ENCODE peak calls at places on chromosomes 3 and 15, in eight cellular contexts. U is cardiac fibroblast, D is GM06990, A is mucosa of descending colon, B is AG04449, K is neural progenitor cell, J is psoas muscle, Z is tibial nerve. H is an unnamed sample.

GRCh38 chr3:126752303-126753190 is 48.5 kb downstream of the CHCHD6 start:
- DNase-seq in U (peak), K (peak), A (peak), B (peak), Z (peak), D (peak), J (peak), H (peak)

GRCh38 chr3:23778451-23778850 is 27.3 kb upstream of the UBE2E1 start:
- DNase-seq in Z (no peak), J (no peak), U (peak), B (no peak), A (no peak), D (no peak), K (no peak), H (no peak)

GRCh38 chr3:172280406-172281051 is 167.7 kb downstream of the GHSR start:
- DNase-seq in Z (no peak), J (no peak), A (no peak), B (peak), K (no peak), U (peak), D (no peak), H (no peak)

GRCh38 chr3:45816544-45816943 is 20.2 kb upstream of the SLC6A20 start:
- DNase-seq in J (peak), K (no peak), U (peak), B (no peak), A (no peak), D (no peak), Z (no peak), H (no peak)

GRCh38 chr3:160020057-160020711 is 31.5 kb downstream of the IL12A start:
- DNase-seq in U (no peak), B (no peak), A (no peak), K (no peak), D (no peak), J (no peak), Z (no peak), H (no peak)

GRCh38 chr3:48240711-48241491 is at the start of gene ZNF589:
- DNase-seq in B (peak), D (peak), Z (peak), U (peak), J (peak), A (peak), K (peak), H (peak)

GRCh38 chr15:78084359-78084750 is 6.8 kb upstream of the TBC1D2B start:
- DNase-seq in J (no peak), D (no peak), U (no peak), Z (no peak), B (no peak), A (peak), K (no peak), H (no peak)

GRCh38 chr3:14439501-14440167 is 37.2 kb downstream of the SLC6A6 start:
- DNase-seq in A (peak), J (peak), B (no peak), K (no peak), D (no peak), Z (peak), U (peak), H (no peak)

GRCh38 chr3:196778755-196779154 is 39.1 kb downstream of the PAK2 start:
- DNase-seq in B (peak), Z (no peak), J (no peak), K (no peak), D (no peak), A (no peak), U (peak), H (no peak)

GRCh38 chr3:20569310-20569709 is 383.3 kb upstream of the SGO1 start:
- DNase-seq in U (no peak), K (no peak), B (no peak), D (no peak), Z (no peak), A (no peak), J (no peak), H (no peak)

GRCh38 chr15:34588046-34588674 is 4.7 kb upstream of the GOLGA8B start:
- DNase-seq in U (peak), K (peak), D (no peak), A (no peak), Z (peak), B (peak), J (peak), H (peak)

GRCh38 chr15:83581381-83581780 is 72.5 kb upstream of the ADAMTSL3 start:
- DNase-seq in Z (no peak), J (no peak), B (no peak), U (no peak), A (no peak), K (no peak), D (no peak), H (no peak)

GRCh38 chr3:53139833-53140574 is 9.8 kb upstream of the RFT1 start:
- DNase-seq in J (no peak), D (no peak), U (peak), Z (no peak), A (no peak), K (no peak), B (no peak), H (no peak)

GRCh38 chr15:69973102-69973714 is 124.5 kb downstream of the TLE3 start:
- DNase-seq in D (no peak), B (no peak), J (no peak), A (no peak), K (peak), U (peak), Z (no peak), H (peak)

GRCh38 chr3:171323934-171324535 is 136.2 kb downstream of the TNIK start:
- DNase-seq in U (peak), A (no peak), K (no peak), Z (no peak), D (no peak), J (no peak), B (no peak), H (no peak)

GRCh38 chr3:160747437-160747836 is 8.6 kb upstream of the PPM1L start:
- DNase-seq in K (no peak), U (no peak), Z (no peak), D (no peak), J (no peak), A (no peak), B (no peak), H (no peak)

GRCh38 chr3:183697610-183698317 is at the start of gene YEATS2:
- DNase-seq in U (peak), J (peak), A (peak), K (peak), B (no peak), D (peak), Z (no peak), H (peak)

GRCh38 chr3:163043074-163043473 is 1546.5 kb downstream of the OTOL1 start:
- DNase-seq in J (no peak), Z (no peak), A (no peak), K (peak), D (no peak), B (no peak), U (peak), H (no peak)
- TF ChIP-seq CTCF in J (no peak), Z (no peak), A (no peak), K (peak), D (no peak), B (no peak), U (peak), H (no peak)

GRCh38 chr3:147384210-147385058 is 21.9 kb downstream of the ZIC4 start:
- DNase-seq in A (no peak), B (no peak), K (peak), Z (no peak), U (no peak), J (no peak), D (no peak), H (peak)
- TF ChIP-seq CTCF in A (no peak), B (no peak), K (peak), Z (no peak), U (peak), J (no peak), D (peak), H (peak)

DNA sequence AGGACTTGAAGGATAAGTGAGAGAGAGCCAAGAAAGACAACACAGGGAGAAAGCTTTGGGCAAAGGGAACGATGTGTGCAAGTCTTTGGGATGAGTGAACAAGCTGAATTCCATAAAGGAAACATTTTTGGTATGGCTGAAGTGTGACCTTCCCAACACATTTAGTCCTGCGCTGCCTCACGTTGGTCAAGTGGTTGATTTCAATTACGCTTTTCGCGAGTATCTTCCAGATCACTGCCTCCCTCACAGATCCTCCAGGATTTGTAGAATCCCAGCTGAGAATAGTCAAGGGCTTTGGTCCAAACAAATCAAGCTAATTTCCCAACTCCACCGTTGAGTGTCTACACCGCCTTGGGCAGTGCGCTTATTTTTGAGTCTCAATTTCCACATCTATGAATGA is 338.4 kb upstream of the ADAMTS9 start:
- DNase-seq in Z (no peak), K (peak), B (no peak), A (no peak), U (no peak), J (no peak), D (no peak), H (no peak)
- TF ChIP-seq CTCF in Z (no peak), K (peak), B (no peak), A (no peak), U (no peak), J (no peak), D (no peak), H (no peak)

GRCh38 chr3:50221413-50222168 is 14.4 kb upstream of the GNAI2 start:
- DNase-seq in A (no peak), Z (no peak), K (peak), B (no peak), J (no peak), U (no peak), D (no peak), H (no peak)
- TF ChIP-seq CTCF in A (no peak), Z (no peak), K (peak), B (no peak), J (no peak), U (no peak), D (no peak), H (no peak)

GRCh38 chr3:17747184-17747889 is 4.9 kb upstream of the TBC1D5 start:
- DNase-seq in B (no peak), A (no peak), K (no peak), D (peak), Z (no peak), U (no peak), J (no peak), H (peak)

GRCh38 chr3:17747890-17748247 is 5.4 kb upstream of the TBC1D5 start:
- DNase-seq in A (no peak), B (no peak), J (no peak), K (no peak), D (no peak), Z (no peak), U (no peak), H (no peak)

GRCh38 chr3:17752441-17752840 is 10.0 kb upstream of the TBC1D5 start:
- DNase-seq in B (no peak), A (no peak), K (no peak), J (no peak), Z (no peak), D (no peak), U (peak), H (no peak)

GRCh38 chr3:17749281-17749680 is 6.8 kb upstream of the TBC1D5 start:
- DNase-seq in A (no peak), B (no peak), Z (no peak), J (no peak), K (no peak), U (no peak), D (no peak), H (no peak)

GRCh38 chr3:17749705-17750293 is 7.4 kb upstream of the TBC1D5 start:
- DNase-seq in Z (no peak), A (no peak), B (no peak), J (no peak), K (no peak), D (no peak), U (no peak), H (no peak)
- TF ChIP-seq CTCF in Z (no peak), A (no peak), B (no peak), J (no peak), K (no peak), D (no peak), U (no peak), H (no peak)

GRCh38 chr3:186940965-186941364 is 10.6 kb downstream of the ST6GAL1 start:
- DNase-seq in K (no peak), Z (no peak), A (no peak), J (no peak), U (peak), D (no peak), B (no peak), H (no peak)
- TF ChIP-seq CTCF in K (no peak), Z (no peak), A (no peak), J (no peak), U (no peak), D (no peak), B (no peak), H (no peak)

GRCh38 chr3:139548801-139549200 is 9.3 kb upstream of the RBP1 start:
- DNase-seq in K (no peak), Z (no peak), B (no peak), D (no peak), A (no peak), U (no peak), J (no peak), H (no peak)
- TF ChIP-seq CTCF in K (no peak), Z (no peak), B (no peak), D (no peak), A (no peak), U (no peak), J (no peak), H (no peak)

GRCh38 chr3:66986406-66986805 is 11.7 kb upstream of the KBTBD8 start:
- DNase-seq in J (no peak), Z (no peak), B (no peak), K (no peak), A (no peak), U (no peak), D (no peak), H (no peak)

GRCh38 chr3:66989241-66989640 is 8.9 kb upstream of the KBTBD8 start:
- DNase-seq in J (no peak), U (peak), Z (no peak), K (peak), D (no peak), A (no peak), B (no peak), H (no peak)

GRCh38 chr3:66993082-66993481 is 5.0 kb upstream of the KBTBD8 start:
- DNase-seq in Z (no peak), K (no peak), D (no peak), B (no peak), U (no peak), J (no peak), A (no peak), H (no peak)

GRCh38 chr3:66991478-66991877 is 6.6 kb upstream of the KBTBD8 start:
- DNase-seq in K (no peak), B (peak), J (no peak), D (no peak), A (no peak), U (peak), Z (no peak), H (no peak)

GRCh38 chr3:66989860-66990696 is 8.0 kb upstream of the KBTBD8 start:
- DNase-seq in A (no peak), U (peak), J (no peak), Z (no peak), K (no peak), D (no peak), B (no peak), H (no peak)
- TF ChIP-seq CTCF in A (no peak), U (peak), J (peak), Z (no peak), K (peak), D (peak), B (no peak), H (no peak)

GRCh38 chr15:46077220-46077619 is 442.4 kb downstream of the SQOR start:
- DNase-seq in D (no peak), K (no peak), A (no peak), U (no peak), B (no peak), J (no peak), Z (no peak), H (no peak)
- TF ChIP-seq CTCF in D (no peak), K (no peak), A (no peak), U (no peak), B (no peak), J (no peak), Z (no peak), H (no peak)